ENCODE peak calls at places on chromosomes 6 and 20, in ten cellular contexts. S, M, D, Y, L, K, T, Q, V and O are unnamed samples.

GRCh38 chr6:133343220-133343619 is 102.1 kb downstream of the EYA4 start:
- DNase-seq in S (no peak), M (no peak), D (no peak), Y (no peak), L (no peak), K (no peak), T (no peak), Q (no peak), V (no peak), O (no peak)

GRCh38 chr20:23340524-23340923 is 10.1 kb upstream of the NXT1 start:
- DNase-seq in S (peak), M (peak), D (no peak), Y (no peak), L (no peak), K (peak), T (peak), Q (peak), V (peak), O (no peak)

GRCh38 chr6:43021270-43022047 is at the start of gene RRP36:
- DNase-seq in S (peak), M (peak), D (peak), Y (peak), L (peak), K (peak), T (peak), Q (peak), V (peak), O (peak)

GRCh38 chr6:157281570-157281969 is 41.7 kb downstream of the TMEM242 start:
- DNase-seq in S (peak), M (no peak), D (no peak), Y (no peak), L (no peak), K (peak), T (peak), Q (no peak), V (no peak), O (peak)

GRCh38 chr6:169328112-169328801 is 74.6 kb upstream of the THBS2 start:
- DNase-seq in S (peak), M (peak), D (no peak), Y (no peak), L (no peak), K (no peak), T (no peak), Q (no peak), V (no peak), O (peak)

GRCh38 chr20:59827138-59828056 is 106.0 kb downstream of the SYCP2 start:
- DNase-seq in S (no peak), M (no peak), D (no peak), Y (no peak), L (no peak), K (no peak), T (no peak), Q (no peak), V (no peak), O (no peak)

GRCh38 chr6:150202404-150202803 is 59.6 kb downstream of the PPP1R14C start:
- DNase-seq in S (peak), M (no peak), D (no peak), Y (no peak), L (no peak), K (no peak), T (no peak), Q (no peak), V (no peak), O (peak)

GRCh38 chr6:41767112-41767946 is 12.4 kb downstream of the FRS3 start:
- DNase-seq in S (peak), M (peak), D (no peak), Y (no peak), L (no peak), K (peak), T (no peak), Q (no peak), V (peak), O (peak)

GRCh38 chr20:63697357-63697867 is 960 bp downstream of the TNFRSF6B start:
- DNase-seq in S (no peak), M (no peak), D (no peak), Y (no peak), L (no peak), K (no peak), T (no peak), Q (no peak), V (no peak), O (no peak)

GRCh38 chr20:57220187-57221165 is 46.0 kb downstream of the BMP7 start:
- DNase-seq in S (peak), M (peak), D (no peak), Y (no peak), L (no peak), K (no peak), T (no peak), Q (no peak), V (no peak), O (no peak)

GRCh38 chr6:117906454-117906904 is 585 bp upstream of the SLC35F1 start:
- DNase-seq in S (peak), M (no peak), D (no peak), Y (no peak), L (no peak), K (no peak), T (peak), Q (no peak), V (peak), O (no peak)

GRCh38 chr6:121619013-121619412 is 183.6 kb downstream of the GJA1 start:
- DNase-seq in S (no peak), M (no peak), D (no peak), Y (no peak), L (no peak), K (peak), T (no peak), Q (no peak), V (no peak), O (no peak)

GRCh38 chr6:155985660-155986138 is 530.1 kb upstream of the NOX3 start:
- DNase-seq in S (no peak), M (no peak), D (no peak), Y (no peak), L (no peak), K (no peak), T (no peak), Q (peak), V (no peak), O (no peak)

GRCh38 chr20:14865169-14865568 is 527.8 kb upstream of the FLRT3 start:
- DNase-seq in S (peak), M (no peak), D (no peak), Y (no peak), L (no peak), K (no peak), T (peak), Q (no peak), V (no peak), O (peak)

GRCh38 chr6:31888281-31889258 is 8.9 kb downstream of the EHMT2 start:
- DNase-seq in S (peak), M (peak), D (peak), Y (peak), L (peak), K (no peak), T (peak), Q (no peak), V (peak), O (no peak)

GRCh38 chr20:9130407-9130995 is 61.6 kb downstream of the PLCB4 start:
- DNase-seq in S (no peak), M (no peak), D (no peak), Y (no peak), L (no peak), K (no peak), T (no peak), Q (no peak), V (no peak), O (no peak)

GRCh38 chr6:11260249-11261038 is 28.0 kb upstream of the NEDD9 start:
- DNase-seq in S (no peak), M (no peak), D (no peak), Y (no peak), L (no peak), K (no peak), T (no peak), Q (no peak), V (no peak), O (no peak)

GRCh38 chr20:3674995-3675900 is 6.6 kb downstream of the ADAM33 start:
- DNase-seq in S (no peak), M (no peak), D (no peak), Y (no peak), L (no peak), K (no peak), T (no peak), Q (no peak), V (no peak), O (no peak)

GRCh38 chr6:107807186-107807585 is 16.9 kb downstream of the SCML4 start:
- DNase-seq in S (no peak), M (no peak), D (no peak), Y (no peak), L (no peak), K (no peak), T (no peak), Q (no peak), V (no peak), O (no peak)

GRCh38 chr20:24879875-24880274 is 69.2 kb upstream of the CST7 start:
- DNase-seq in S (no peak), M (no peak), D (no peak), Y (no peak), L (no peak), K (no peak), T (no peak), Q (no peak), V (no peak), O (no peak)

GRCh38 chr20:967796-968742 is 34.0 kb downstream of the RSPO4 start:
- DNase-seq in S (peak), M (peak), D (no peak), Y (no peak), L (no peak), K (peak), T (peak), Q (peak), V (peak), O (no peak)

GRCh38 chr6:94045473-94045872 is 626.1 kb upstream of the EPHA7 start:
- DNase-seq in S (no peak), M (no peak), D (no peak), Y (no peak), L (no peak), K (peak), T (no peak), Q (no peak), V (peak), O (no peak)

GRCh38 chr6:169830876-169831275 is 79.5 kb downstream of the ERMARD start:
- DNase-seq in S (no peak), M (no peak), D (no peak), Y (no peak), L (no peak), K (peak), T (no peak), Q (no peak), V (no peak), O (no peak)

GRCh38 chr20:3111995-3112394 is 27.5 kb upstream of the AVP start:
- DNase-seq in S (no peak), M (no peak), D (no peak), Y (no peak), L (no peak), K (no peak), T (no peak), Q (no peak), V (no peak), O (no peak)

GRCh38 chr6:170211404-170212025 is 79.4 kb downstream of the DLL1 start:
- DNase-seq in S (no peak), M (no peak), D (no peak), Y (no peak), L (no peak), K (no peak), T (no peak), Q (no peak), V (no peak), O (no peak)

GRCh38 chr20:63331741-63332400 is 29.3 kb downstream of the CHRNA4 start:
- DNase-seq in S (no peak), M (no peak), D (no peak), Y (no peak), L (no peak), K (no peak), T (no peak), Q (no peak), V (no peak), O (no peak)

GRCh38 chr6:15662246-15663056 is at the start of gene DTNBP1:
- DNase-seq in S (peak), M (peak), D (peak), Y (peak), L (peak), K (peak), T (peak), Q (no peak), V (peak), O (peak)

GRCh38 chr6:6002005-6002808 is 4.5 kb downstream of the NRN1 start:
- DNase-seq in S (peak), M (no peak), D (no peak), Y (no peak), L (no peak), K (peak), T (no peak), Q (peak), V (no peak), O (no peak)

GRCh38 chr6:36595168-36595818 is 1.1 kb downstream of the SRSF3 start:
- DNase-seq in S (peak), M (no peak), D (no peak), Y (no peak), L (no peak), K (peak), T (no peak), Q (peak), V (no peak), O (peak)

GRCh38 chr6:168624948-168625347 is 184.0 kb downstream of the SMOC2 start:
- DNase-seq in S (no peak), M (no peak), D (no peak), Y (no peak), L (no peak), K (no peak), T (no peak), Q (no peak), V (no peak), O (no peak)

GRCh38 chr6:85676086-85676729 is 33.5 kb upstream of the SYNCRIP start:
- DNase-seq in S (peak), M (no peak), D (no peak), Y (no peak), L (no peak), K (no peak), T (no peak), Q (peak), V (no peak), O (no peak)

GRCh38 chr6:96001891-96002575 is 13.7 kb upstream of the FUT9 start:
- DNase-seq in S (no peak), M (no peak), D (no peak), Y (no peak), L (no peak), K (no peak), T (no peak), Q (no peak), V (no peak), O (no peak)

GRCh38 chr6:43858161-43859153 is 88.4 kb downstream of the VEGFA start:
- DNase-seq in S (no peak), M (no peak), D (no peak), Y (no peak), L (no peak), K (no peak), T (no peak), Q (no peak), V (no peak), O (no peak)

GRCh38 chr6:137181876-137182653 is 8.6 kb upstream of the IL22RA2 start:
- DNase-seq in S (no peak), M (no peak), D (no peak), Y (no peak), L (no peak), K (peak), T (no peak), Q (no peak), V (no peak), O (no peak)

GRCh38 chr6:157859775-157860504 is 36.9 kb downstream of the SNX9 start:
- DNase-seq in S (no peak), M (no peak), D (no peak), Y (no peak), L (no peak), K (no peak), T (no peak), Q (no peak), V (no peak), O (no peak)

GRCh38 chr6:149452062-149452939 is 32.5 kb downstream of the ZC3H12D start:
- DNase-seq in S (no peak), M (no peak), D (no peak), Y (no peak), L (no peak), K (no peak), T (no peak), Q (no peak), V (no peak), O (no peak)

GRCh38 chr6:95846652-95847051 is 169.1 kb upstream of the FUT9 start:
- DNase-seq in S (no peak), M (no peak), D (no peak), Y (no peak), L (no peak), K (no peak), T (no peak), Q (no peak), V (no peak), O (no peak)

GRCh38 chr6:4781426-4781825 is 5.2 kb downstream of the CDYL start:
- DNase-seq in S (no peak), M (no peak), D (no peak), Y (no peak), L (no peak), K (no peak), T (peak), Q (no peak), V (no peak), O (no peak)

GRCh38 chr20:4835244-4836177 is 113.8 kb downstream of the PRND start:
- DNase-seq in S (peak), M (peak), D (no peak), Y (no peak), L (no peak), K (peak), T (no peak), Q (peak), V (no peak), O (peak)